ENCODE peak calls at places on chromosomes 1 and 21, in four cellular contexts. Y, G, Q and W are unnamed samples.

GRCh38 chr1:235011064-235011598 is 117.5 kb downstream of the TOMM20 start:
- DNase-seq in Y (no peak), G (no peak), Q (no peak), W (peak; percentile 36)

GRCh38 chr1:162857850-162858249 is 3.1 kb downstream of the CCDC190 start:
- DNase-seq in Y (peak; percentile 53), G (no peak), Q (no peak), W (no peak)

GRCh38 chr1:52157582-52157981 is 15.7 kb downstream of the ZFYVE9 start:
- DNase-seq in G (no peak), Q (no peak), Y (peak; percentile 23), W (no peak)

GRCh38 chr1:209835782-209836298 is 8.1 kb downstream of the UTP25 start:
- DNase-seq in Q (no peak), G (no peak), Y (peak; percentile 75), W (no peak)

GRCh38 chr1:56278052-56278451 is 301.3 kb downstream of the PLPP3 start:
- DNase-seq in Y (no peak), G (no peak), Q (no peak), W (no peak)

GRCh38 chr1:145895471-145895870 is 9.8 kb upstream of the ANKRD35 start:
- DNase-seq in Y (no peak), G (no peak), Q (no peak), W (no peak)

GRCh38 chr1:112637257-112638108 is 17.9 kb downstream of the CAPZA1 start:
- DNase-seq in G (no peak), Y (no peak), Q (no peak), W (no peak)

GRCh38 chr1:77281491-77282186 is at the start of gene AK5:
- DNase-seq in Y (peak; percentile 38), Q (no peak), G (peak; percentile 47), W (peak; percentile 37)

GRCh38 chr1:154405762-154406571 is 824 bp downstream of the IL6R start:
- DNase-seq in Y (peak; percentile 38), G (no peak), Q (peak; percentile 88), W (peak; percentile 85)

GRCh38 chr1:44628962-44629756 is 45.1 kb downstream of the TMEM53 start:
- DNase-seq in Y (peak; percentile 90), G (no peak), Q (no peak), W (no peak)

GRCh38 chr1:50667710-50668356 is 244.6 kb upstream of the DMRTA2 start:
- DNase-seq in G (no peak), Q (no peak), Y (peak; percentile 56), W (no peak)

GRCh38 chr1:177385760-177386698 is 215.3 kb downstream of the BRINP2 start:
- DNase-seq in Y (peak; percentile 30), Q (no peak), G (no peak), W (no peak)

GRCh38 chr21:45479691-45480675 is 62.3 kb downstream of the SLC19A1 start:
- DNase-seq in Q (no peak), G (no peak), Y (no peak), W (no peak)

GRCh38 chr1:46248122-46248920 is 758 bp downstream of the RAD54L start:
- DNase-seq in Y (no peak), Q (no peak), G (peak; percentile 19), W (peak; percentile 64)

GRCh38 chr21:42839271-42840231 is 39.8 kb downstream of the WDR4 start:
- DNase-seq in Y (no peak), G (no peak), Q (no peak), W (peak; percentile 45)

GRCh38 chr1:91564888-91565700 is 64.4 kb downstream of the CDC7 start:
- DNase-seq in Q (no peak), Y (peak; percentile 25), G (no peak), W (no peak)

GRCh38 chr1:173122958-173123852 is 72.5 kb upstream of the TNFSF18 start:
- DNase-seq in Y (peak; percentile 85), G (no peak), Q (no peak), W (peak; percentile 75)

GRCh38 chr1:9784508-9785133 is 39.1 kb downstream of the CLSTN1 start:
- DNase-seq in Q (no peak), Y (peak; percentile 71), G (no peak), W (peak; percentile 57)

GRCh38 chr1:180929389-180929788 is 16.7 kb downstream of the KIAA1614 start:
- DNase-seq in Q (no peak), G (no peak), Y (no peak), W (no peak)

GRCh38 chr1:18949689-18950414 is 6.6 kb downstream of the IFFO2 start:
- DNase-seq in G (no peak), Y (peak; percentile 50), Q (no peak), W (no peak)

GRCh38 chr1:227391871-227392270 is 73.6 kb upstream of the CDC42BPA start:
- DNase-seq in Q (no peak), G (no peak), Y (no peak), W (no peak)

GRCh38 chr21:36839123-36839522 is 127.3 kb downstream of the HLCS start:
- DNase-seq in Y (peak; percentile 68), G (no peak), Q (no peak), W (no peak)

GRCh38 chr1:41695118-41695517 is 210.6 kb upstream of the EDN2 start:
- DNase-seq in Y (no peak), G (no peak), Q (no peak), W (no peak)

GRCh38 chr1:147558045-147558444 is 16.7 kb downstream of the BCL9 start:
- DNase-seq in G (no peak), Y (no peak), Q (no peak), W (no peak)

GRCh38 chr1:183318433-183318832 is 99.7 kb downstream of the NMNAT2 start:
- DNase-seq in Q (peak; percentile 46), Y (peak; percentile 69), G (no peak), W (peak; percentile 74)

GRCh38 chr1:233025156-233025555 is 74.7 kb downstream of the NTPCR start:
- DNase-seq in G (no peak), Y (peak; percentile 23), Q (no peak), W (peak; percentile 60)

GRCh38 chr1:27339213-27339612 is 2.6 kb upstream of the SYTL1 start:
- DNase-seq in G (no peak), Y (no peak), Q (no peak), W (no peak)

GRCh38 chr1:61095127-61095812 is 12.9 kb downstream of the NFIA start:
- DNase-seq in Y (no peak), Q (no peak), G (no peak), W (no peak)

GRCh38 chr1:234544094-234544579 is 65.2 kb upstream of the TARBP1 start:
- DNase-seq in Q (peak; percentile 48), Y (peak; percentile 95), G (no peak), W (no peak)

GRCh38 chr1:19949016-19949415 is 25.6 kb upstream of the PLA2G2E start:
- DNase-seq in G (no peak), Q (no peak), Y (peak; percentile 69), W (no peak)

GRCh38 chr21:46117586-46118304 is 19.8 kb downstream of the COL6A2 start:
- DNase-seq in G (peak; percentile 24), Q (no peak), Y (no peak), W (peak; percentile 44)

GRCh38 chr1:244350027-244350426 is 101.7 kb downstream of the ADSS2 start:
- DNase-seq in Q (no peak), Y (no peak), G (no peak), W (no peak)

GRCh38 chr1:12157366-12158231 is 9.2 kb upstream of the TNFRSF1B start:
- DNase-seq in Y (no peak), Q (no peak), G (no peak), W (no peak)